ENCODE peak calls at places on chromosomes 12 and 14, in nine cellular contexts. Y is neuronal stem cell; T is A549; C is CD4-positive, alpha-beta memory T cell; I is HCT116; R is HFF-Myc; S is A673; O is IMR-90; Z is CD8-positive, alpha-beta memory T cell. L is an unnamed sample.

GRCh38 chr14:22252591-22253178 is 336.3 kb downstream of the DAD1 start:
- DNase-seq in R (no peak), Z (no peak), O (peak; percentile 14), C (no peak), Y (no peak), I (no peak), T (no peak), S (no peak), L (no peak)

GRCh38 chr14:106790189-106791036 is 1264.0 kb downstream of the TMEM121 start:
- DNase-seq in O (no peak), T (peak; percentile 57), R (no peak), Z (peak; percentile 53), I (no peak), C (peak; percentile 49), S (peak; percentile 73), Y (no peak), L (peak; percentile 60)

GRCh38 chr14:30864934-30865333 is 9.4 kb upstream of the COCH start:
- DNase-seq in Y (no peak), I (no peak), C (no peak), T (no peak), R (no peak), O (no peak), S (no peak), Z (no peak), L (no peak)

GRCh38 chr14:80213602-80214001 is 2.3 kb upstream of the DIO2 start:
- DNase-seq in Y (no peak), T (peak; percentile 86), C (no peak), S (peak; percentile 72), R (peak; percentile 30), Z (no peak), I (peak; percentile 16), O (peak; percentile 59), L (no peak)

GRCh38 chr12:117098361-117099217 is 627 bp downstream of the TESC start:
- DNase-seq in S (no peak), O (no peak), C (peak; percentile 22), Y (no peak), T (peak; percentile 37), R (no peak), Z (no peak), I (no peak), L (no peak)

GRCh38 chr12:45425426-45425825 is 209.5 kb downstream of the ANO6 start:
- DNase-seq in I (no peak), R (peak; percentile 47), O (peak; percentile 78), S (no peak), Y (no peak), C (no peak), Z (no peak), T (no peak), L (no peak)

GRCh38 chr12:104603545-104603973 is 146.8 kb downstream of the CHST11 start:
- DNase-seq in Z (no peak), R (no peak), C (no peak), O (peak; percentile 61), S (no peak), Y (no peak), T (peak; percentile 79), I (peak; percentile 74), L (no peak)

GRCh38 chr12:13788626-13789025 is 192.8 kb downstream of the GRIN2B start:
- DNase-seq in O (no peak), C (no peak), S (no peak), I (no peak), T (no peak), Z (no peak), R (no peak), Y (no peak), L (no peak)

GRCh38 chr14:100031506-100032281 is 33.5 kb upstream of the EVL start:
- DNase-seq in C (no peak), I (peak; percentile 71), R (peak; percentile 93), O (peak; percentile 99), T (peak; percentile 91), S (peak; percentile 75), Z (no peak), Y (no peak), L (peak; percentile 94)

GRCh38 chr14:20631023-20631820 is 10.3 kb downstream of the OR6S1 start:
- DNase-seq in Z (no peak), S (peak; percentile 85), R (no peak), Y (no peak), T (peak; percentile 82), O (peak; percentile 70), C (peak; percentile 62), I (no peak), L (peak; percentile 46)

GRCh38 chr12:72815421-72815820 is 543.3 kb downstream of the TRHDE start:
- DNase-seq in R (no peak), I (no peak), C (no peak), Y (no peak), T (no peak), Z (no peak), S (no peak), O (no peak), L (no peak)

GRCh38 chr12:124720019-124720686 is 143.5 kb downstream of the SCARB1 start:
- DNase-seq in T (peak; percentile 53), O (peak; percentile 82), C (no peak), Y (no peak), Z (no peak), R (no peak), S (no peak), I (no peak), L (peak; percentile 81)

GRCh38 chr12:2856051-2856450 is 788 bp downstream of the TEX52 start:
- DNase-seq in O (no peak), Y (no peak), S (peak; percentile 54), C (no peak), R (no peak), I (no peak), Z (no peak), T (no peak), L (no peak)
- H3K4me3 ChIP-seq in O (no peak overlapping the region), Y (no peak overlapping the region), S (no peak overlapping the region), C (no peak overlapping the region), R (no peak overlapping the region), I (no peak overlapping the region), Z (no peak overlapping the region), T (no peak overlapping the region), L (no peak overlapping the region)

DNA sequence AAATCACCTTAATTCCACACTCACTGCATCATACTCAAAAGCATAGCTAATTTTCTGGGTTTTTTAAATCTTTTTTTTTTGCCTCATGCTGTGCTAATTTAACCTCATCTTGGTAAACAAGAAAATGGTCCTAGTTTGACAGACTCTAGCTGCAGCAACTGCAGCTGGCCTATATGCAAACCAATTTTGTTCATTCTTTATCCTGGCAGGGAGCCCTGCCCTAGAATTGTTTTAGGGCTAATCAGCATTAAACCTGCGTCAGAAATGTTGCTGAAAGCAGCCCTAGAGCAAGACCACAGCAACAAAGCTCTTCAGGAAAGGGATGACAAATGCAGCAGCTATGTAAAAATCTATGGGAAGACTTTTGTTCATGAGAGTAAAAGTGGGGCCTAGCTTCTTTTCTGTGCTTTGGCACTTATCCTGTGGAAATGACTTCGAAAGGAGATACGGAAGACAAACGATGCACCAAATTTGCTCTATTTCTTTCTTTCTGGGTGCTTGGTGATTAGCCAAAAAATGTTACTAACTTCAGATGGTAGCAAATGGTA is 72.2 kb downstream of the DENND5B start:
- DNase-seq in C (no peak), I (peak; percentile 85), Y (peak; percentile 29), S (peak; percentile 76), Z (no peak), R (peak; percentile 95), O (peak; percentile 100), T (peak; percentile 97), L (peak; percentile 82)
- H3K4me3 ChIP-seq in C (no peak overlapping the region), I (no peak overlapping the region), Y (no peak overlapping the region), S (no peak overlapping the region), Z (no peak overlapping the region), R (no peak overlapping the region), O (no peak overlapping the region), T (peak overlapping the region; percentile 7), L (no peak overlapping the region)

DNA sequence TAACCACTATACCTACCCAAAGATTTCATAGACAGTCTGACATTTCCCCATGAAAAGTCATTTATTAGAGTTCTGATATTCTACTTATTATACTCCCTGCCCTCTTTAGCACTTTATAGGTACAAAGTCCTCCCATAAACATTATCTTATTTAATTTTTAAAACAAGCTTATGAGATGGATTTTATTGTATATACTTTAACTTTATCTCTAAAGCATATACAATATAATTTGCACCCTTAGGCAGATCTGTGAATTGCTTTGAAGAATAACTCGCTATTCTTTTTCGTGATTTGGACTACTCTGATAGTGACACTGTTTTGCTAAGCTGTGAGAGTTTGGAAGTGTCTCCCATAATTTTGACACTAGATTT is 348.1 kb downstream of the RAD51B start:
- DNase-seq in Y (no peak), Z (no peak), C (no peak), T (no peak), O (no peak), R (no peak), S (no peak), I (no peak), L (no peak)
- H3K4me3 ChIP-seq in Y (no peak overlapping the region), Z (no peak overlapping the region), C (no peak overlapping the region), T (no peak overlapping the region), O (no peak overlapping the region), R (no peak overlapping the region), S (no peak overlapping the region), I (no peak overlapping the region), L (no peak overlapping the region)

GRCh38 chr14:28767239-28767850 is 758 bp downstream of the FOXG1 start:
- DNase-seq in Y (no peak), Z (no peak), O (no peak), S (no peak), R (no peak), C (no peak), T (no peak), I (no peak), L (no peak)

GRCh38 chr14:28763914-28764848 is 2.4 kb upstream of the FOXG1 start:
- DNase-seq in O (no peak), T (no peak), C (no peak), S (no peak), I (no peak), Y (no peak), Z (no peak), R (no peak), L (no peak)

GRCh38 chr14:28766505-28767238 is at the start of gene FOXG1:
- DNase-seq in C (no peak), O (no peak), Y (peak; percentile 92), I (no peak), R (no peak), S (peak; percentile 61), T (peak; percentile 25), Z (no peak), L (no peak)

GRCh38 chr14:28765169-28765906 is 1.2 kb upstream of the FOXG1 start:
- DNase-seq in T (no peak), I (no peak), S (no peak), Y (no peak), C (no peak), R (no peak), O (no peak), Z (no peak), L (no peak)

GRCh38 chr14:28765907-28766504 is 581 bp upstream of the FOXG1 start:
- DNase-seq in Y (no peak), O (no peak), T (no peak), Z (no peak), C (no peak), I (no peak), S (no peak), R (no peak), L (no peak)
- H3K4me3 ChIP-seq in Y (peak overlapping the region; percentile 84), O (peak overlapping the region; percentile 18), T (peak overlapping the region; percentile 40), Z (no peak overlapping the region), C (no peak overlapping the region), I (no peak overlapping the region), S (peak overlapping the region; percentile 25), R (peak overlapping the region; percentile 20), L (no peak overlapping the region)

DNA sequence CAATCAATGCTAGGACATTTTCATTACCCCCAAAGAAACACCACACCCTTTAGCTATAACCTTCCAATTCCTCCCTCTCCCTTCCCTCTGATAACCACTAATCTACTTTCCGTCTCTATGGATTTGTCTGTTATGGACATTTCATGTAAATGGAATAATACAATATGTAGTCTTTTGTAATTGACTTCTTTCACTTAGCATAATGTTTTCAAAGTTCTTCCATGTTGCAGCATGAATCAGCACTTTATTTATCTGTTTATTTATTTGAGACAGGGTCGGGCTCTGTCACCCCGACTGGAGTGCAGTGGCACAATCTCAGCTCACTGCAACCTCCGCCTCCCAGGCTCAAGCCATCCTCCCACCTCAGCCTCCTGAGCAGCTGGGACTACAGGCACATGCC is 1.2 kb upstream of the RBM19 start:
- DNase-seq in S (no peak), Y (no peak), I (no peak), R (no peak), T (no peak), Z (no peak), O (no peak), C (no peak), L (no peak)
- H3K4me3 ChIP-seq in S (no peak overlapping the region), Y (no peak overlapping the region), I (no peak overlapping the region), R (no peak overlapping the region), T (no peak overlapping the region), Z (peak overlapping the region; percentile 45), O (no peak overlapping the region), C (no peak overlapping the region), L (no peak overlapping the region)